ENCODE peak calls at places on chromosome 12, in ten cellular contexts. H, C, S, Y, B, O, M, N, T and G are unnamed samples. For H3K4me1, the result is how much of the 10 kb centered on the place peaks cover.

GRCh38 chr12:109264095-109264942 is 44.8 kb downstream of the FOXN4 start:
- DNase-seq in H (peak), C (no peak), S (peak), Y (peak), B (peak), O (peak), M (no peak), N (peak), T (peak), G (peak)

GRCh38 chr12:4153343-4153892 is 120.1 kb upstream of the CCND2 start:
- DNase-seq in H (no peak), C (peak), S (no peak), Y (no peak), B (no peak), O (no peak), M (no peak), N (no peak), T (no peak), G (peak)

GRCh38 chr12:16076553-16076952 is 165.4 kb downstream of the DERA start:
- DNase-seq in H (peak), C (no peak), S (no peak), Y (peak), B (peak), O (no peak), M (no peak), N (no peak), T (no peak), G (peak)

GRCh38 chr12:13864081-13864673 is 117.2 kb downstream of the GRIN2B start:
- DNase-seq in H (peak), C (no peak), S (peak), Y (peak), B (peak), O (peak), M (peak), N (peak), T (peak), G (peak)

GRCh38 chr12:132081423-132081822 is 62.7 kb downstream of the DDX51 start:
- DNase-seq in H (no peak), C (no peak), S (no peak), Y (no peak), B (no peak), O (no peak), M (no peak), N (no peak), T (no peak), G (no peak)

GRCh38 chr12:124567035-124567672 is at the start of gene NCOR2:
- DNase-seq in H (no peak), C (peak), S (no peak), Y (no peak), B (peak), O (no peak), M (peak), N (peak), T (no peak), G (peak)

GRCh38 chr12:6124411-6125151 is at the start of gene VWF:
- DNase-seq in H (no peak), C (no peak), S (no peak), Y (no peak), B (no peak), O (no peak), M (no peak), N (no peak), T (no peak), G (no peak)

GRCh38 chr12:45216297-45216982 is 545 bp downstream of the ANO6 start:
- DNase-seq in H (peak), C (peak), S (peak), Y (peak), B (peak), O (peak), M (peak), N (peak), T (peak), G (peak)

GRCh38 chr12:84638811-84639368 is 273.7 kb downstream of the SLC6A15 start:
- DNase-seq in H (no peak), C (no peak), S (no peak), Y (no peak), B (no peak), O (no peak), M (no peak), N (no peak), T (no peak), G (no peak)

GRCh38 chr12:94092516-94093241 is 55.7 kb upstream of the PLXNC1 start:
- DNase-seq in H (no peak), C (no peak), S (no peak), Y (no peak), B (no peak), O (no peak), M (no peak), N (no peak), T (no peak), G (no peak)

GRCh38 chr12:6461401-6462233 is 8.9 kb downstream of the VAMP1 start:
- DNase-seq in H (peak), C (peak), S (no peak), Y (no peak), B (no peak), O (peak), M (peak), N (no peak), T (peak), G (peak)

GRCh38 chr12:92927055-92927435 is 2.0 kb downstream of the EEA1 start:
- DNase-seq in H (peak), C (peak), S (no peak), Y (no peak), B (peak), O (no peak), M (no peak), N (no peak), T (peak), G (peak)

GRCh38 chr12:42611571-42612257 is 22.2 kb upstream of the PRICKLE1 start:
- DNase-seq in H (no peak), C (no peak), S (no peak), Y (no peak), B (no peak), O (no peak), M (no peak), N (no peak), T (no peak), G (no peak)

GRCh38 chr12:4270670-4271432 is 2.7 kb upstream of the CCND2 start:
- DNase-seq in H (peak), C (peak), S (no peak), Y (peak), B (peak), O (no peak), M (peak), N (peak), T (peak), G (peak)

GRCh38 chr12:93790472-93791152 is 113.4 kb downstream of the CRADD start:
- DNase-seq in H (no peak), C (no peak), S (no peak), Y (no peak), B (no peak), O (no peak), M (peak), N (no peak), T (no peak), G (no peak)

GRCh38 chr12:34526946-34527345 is 504.6 kb downstream of the ALG10 start:
- DNase-seq in H (no peak), C (no peak), S (no peak), Y (no peak), B (no peak), O (no peak), M (no peak), N (no peak), T (no peak), G (no peak)

GRCh38 chr12:95815635-95816212 is 25.2 kb upstream of the NTN4 start:
- DNase-seq in H (no peak), C (no peak), S (no peak), Y (no peak), B (no peak), O (no peak), M (no peak), N (no peak), T (no peak), G (peak)

DNA sequence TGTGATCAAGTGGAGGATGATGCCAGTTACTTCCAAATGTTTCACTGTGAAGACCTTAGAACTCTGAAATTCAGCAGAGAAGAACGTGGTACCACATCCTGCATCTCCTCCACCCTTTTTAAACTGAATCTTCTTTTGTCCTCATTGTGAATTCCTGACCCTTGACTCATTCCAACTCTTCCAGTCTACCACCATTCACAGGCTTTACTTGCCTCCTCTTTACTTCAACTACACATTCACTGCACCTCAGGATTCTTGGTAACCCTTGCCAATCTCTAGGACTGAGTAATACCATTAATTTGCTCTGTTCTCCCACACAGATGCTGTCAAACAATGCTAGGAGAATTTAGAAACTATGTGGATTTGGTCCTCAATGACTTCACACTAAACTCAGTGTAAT is 37.3 kb downstream of the PPP1R12A start:
- DNase-seq in H (no peak), C (no peak), S (no peak), Y (no peak), B (no peak), O (no peak), M (no peak), N (no peak), T (no peak), G (no peak)
- H3K4me1 ChIP-seq in H (under half), C (under half), S (under half), Y (under half), B (under half), O (half or more), M (under half), N (under half), T (under half), G (under half)

GRCh38 chr12:81683881-81684280 is 75.3 kb downstream of the PPFIA2 start:
- DNase-seq in H (no peak), C (no peak), S (no peak), Y (no peak), B (no peak), O (no peak), M (no peak), N (no peak), T (no peak), G (no peak)
- H3K4me1 ChIP-seq in H (under half), C (under half), S (under half), Y (under half), B (under half), O (under half), M (under half), N (under half), T (under half), G (under half)

GRCh38 chr12:170361-171225 is 43.4 kb downstream of the SLC6A12 start:
- DNase-seq in H (no peak), C (no peak), S (peak), Y (no peak), B (no peak), O (no peak), M (no peak), N (no peak), T (no peak), G (no peak)
- H3K4me1 ChIP-seq in H (under half), C (under half), S (under half), Y (under half), B (under half), O (under half), M (under half), N (under half), T (under half), G (under half)

GRCh38 chr12:81205394-81205793 is 127.5 kb downstream of the ACSS3 start:
- DNase-seq in H (no peak), C (no peak), S (no peak), Y (no peak), B (no peak), O (no peak), M (no peak), N (no peak), T (no peak), G (no peak)
- H3K4me1 ChIP-seq in H (under half), C (under half), S (under half), Y (under half), B (under half), O (under half), M (under half), N (under half), T (under half), G (under half)

GRCh38 chr12:47218191-47218654 is 138.5 kb upstream of the AMIGO2 start:
- DNase-seq in H (no peak), C (peak), S (no peak), Y (no peak), B (no peak), O (no peak), M (no peak), N (no peak), T (no peak), G (no peak)
- H3K4me1 ChIP-seq in H (under half), C (under half), S (under half), Y (under half), B (under half), O (under half), M (under half), N (under half), T (under half), G (under half)